ENCODE peak calls at places on chromosomes 11 and 22, in eight cellular contexts. J is fibroblast of lung, B is AG04449, K is esophagus squamous epithelium, O is psoas muscle, A is cardiac muscle cell, W is body of pancreas, T is AG09309. R is an unnamed sample.

GRCh38 chr22:16953206-16954059 is 54.6 kb downstream of the GAB4 start:
- DNase-seq in B (no peak), T (no peak), J (no peak), K (no peak), O (no peak), A (no peak), W (no peak), R (no peak)

GRCh38 chr22:43826142-43827093 is 14.3 kb upstream of the EFCAB6 start:
- DNase-seq in O (no peak), W (peak; percentile 54), A (peak; percentile 73), B (peak; percentile 33), K (no peak), J (peak; percentile 82), T (peak; percentile 39), R (peak; percentile 39)

GRCh38 chr11:86013718-86014117 is 55.2 kb downstream of the PICALM start:
- DNase-seq in K (no peak), A (peak; percentile 5), O (no peak), B (no peak), W (no peak), T (no peak), J (no peak), R (no peak)

GRCh38 chr11:29161216-29161615 is 855.6 kb downstream of the KCNA4 start:
- DNase-seq in W (no peak), O (no peak), K (no peak), T (no peak), B (no peak), J (peak; percentile 67), A (no peak), R (no peak)

GRCh38 chr22:27802389-27803079 is 978 bp upstream of the MN1 start:
- DNase-seq in T (no peak), O (no peak), B (no peak), A (no peak), J (no peak), W (no peak), K (no peak), R (no peak)

GRCh38 chr11:88175004-88175706 is at the start of gene RAB38:
- DNase-seq in O (peak; percentile 30), T (no peak), B (no peak), W (peak; percentile 68), K (no peak), A (peak; percentile 35), J (peak; percentile 43), R (peak; percentile 65)

GRCh38 chr11:92911478-92911877 is 58.0 kb upstream of the MTNR1B start:
- DNase-seq in W (no peak), J (no peak), B (no peak), T (no peak), A (no peak), K (no peak), O (no peak), R (no peak)

GRCh38 chr22:39292561-39293074 is 26.8 kb downstream of the RPL3 start:
- DNase-seq in O (peak; percentile 91), A (peak; percentile 99), T (peak; percentile 56), K (peak; percentile 35), J (peak; percentile 96), B (peak; percentile 57), W (peak; percentile 98), R (peak; percentile 94)

GRCh38 chr22:31715157-31715778 is 34.7 kb downstream of the PRR14L start:
- DNase-seq in T (no peak), B (no peak), O (no peak), W (no peak), A (peak; percentile 58), J (no peak), K (no peak), R (no peak)

GRCh38 chr11:64729851-64730382 is 6.9 kb upstream of the NRXN2 start:
- DNase-seq in J (no peak), T (no peak), K (no peak), W (peak; percentile 44), A (no peak), O (no peak), B (no peak), R (no peak)

GRCh38 chr11:130383363-130384168 is 44.8 kb downstream of the ADAMTS8 start:
- DNase-seq in W (no peak), A (peak; percentile 80), K (no peak), B (peak; percentile 90), T (peak; percentile 71), O (peak; percentile 46), J (peak; percentile 100), R (no peak)

GRCh38 chr22:41979423-41980250 is 10.4 kb downstream of the SEPTIN3 start:
- DNase-seq in W (no peak), T (no peak), O (no peak), K (no peak), J (no peak), A (no peak), B (no peak), R (no peak)

GRCh38 chr11:33160147-33160546 is 1.1 kb downstream of the CSTF3 start:
- DNase-seq in K (no peak), A (peak; percentile 63), W (no peak), O (no peak), B (no peak), J (peak; percentile 47), T (no peak), R (no peak)

GRCh38 chr11:47607380-47607779 is 13.2 kb upstream of the C1QTNF4 start:
- DNase-seq in W (no peak), K (no peak), T (peak; percentile 73), B (peak; percentile 76), J (peak; percentile 96), O (peak; percentile 50), A (peak; percentile 93), R (peak; percentile 74)

GRCh38 chr11:34682822-34683221 is 61.9 kb downstream of the EHF start:
- DNase-seq in A (peak; percentile 12), K (no peak), W (no peak), T (peak; percentile 0), J (peak; percentile 66), O (no peak), B (no peak), R (no peak)

GRCh38 chr11:125105921-125106320 is 5.5 kb downstream of the TMEM218 start:
- DNase-seq in A (peak; percentile 13), W (no peak), J (no peak), O (no peak), T (no peak), B (no peak), K (no peak), R (no peak)

GRCh38 chr11:35617687-35618496 is at the start of gene FJX1:
- DNase-seq in K (no peak), J (peak; percentile 94), O (peak; percentile 66), B (no peak), T (peak; percentile 64), W (peak; percentile 51), A (peak; percentile 92), R (peak; percentile 68)

GRCh38 chr11:102279641-102280170 is 37.6 kb upstream of the BIRC3 start:
- DNase-seq in A (peak; percentile 75), J (peak; percentile 62), O (no peak), W (no peak), T (peak; percentile 43), B (no peak), K (no peak), R (no peak)

GRCh38 chr11:128182844-128183243 is 404.5 kb downstream of the ETS1 start:
- DNase-seq in B (no peak), T (no peak), W (no peak), O (no peak), K (no peak), A (no peak), J (peak; percentile 34), R (no peak)

GRCh38 chr11:131079036-131079435 is 162.8 kb upstream of the SNX19 start:
- DNase-seq in B (no peak), O (no peak), T (peak; percentile 18), J (peak; percentile 16), W (no peak), A (no peak), K (no peak), R (no peak)

GRCh38 chr11:115645631-115646271 is 141.5 kb upstream of the CADM1 start:
- DNase-seq in O (no peak), A (no peak), T (no peak), B (no peak), W (no peak), J (no peak), K (no peak), R (no peak)
- H3K4me3 ChIP-seq in O (no peak overlapping the region), A (no peak overlapping the region), T (no peak overlapping the region), B (no peak overlapping the region), W (no peak overlapping the region), J (no peak overlapping the region), K (no peak overlapping the region), R (no peak overlapping the region)

GRCh38 chr11:76613901-76614300 is 56.6 kb downstream of the LRRC32 start:
- DNase-seq in W (no peak), O (no peak), J (no peak), K (no peak), T (no peak), B (no peak), A (no peak), R (peak; percentile 13)

GRCh38 chr11:76610371-76610770 is 60.2 kb downstream of the LRRC32 start:
- DNase-seq in B (no peak), T (no peak), W (no peak), K (no peak), A (no peak), J (no peak), O (no peak), R (peak; percentile 33)

GRCh38 chr11:76612226-76612625 is 58.3 kb downstream of the LRRC32 start:
- DNase-seq in A (no peak), B (no peak), K (no peak), T (no peak), O (no peak), W (no peak), J (no peak), R (no peak)

GRCh38 chr11:76609736-76610370 is 60.7 kb downstream of the LRRC32 start:
- DNase-seq in J (peak; percentile 39), O (no peak), A (peak; percentile 41), K (no peak), B (no peak), W (no peak), T (no peak), R (no peak)

GRCh38 chr11:76610871-76611475 is 59.6 kb downstream of the LRRC32 start:
- DNase-seq in T (no peak), W (no peak), J (no peak), B (no peak), A (no peak), O (no peak), K (no peak), R (peak; percentile 83)
- TF ChIP-seq CTCF in T (no peak), W (no peak), J (no peak), B (no peak), A (no peak), O (no peak), K (no peak), R (peak; percentile 27)

DNA sequence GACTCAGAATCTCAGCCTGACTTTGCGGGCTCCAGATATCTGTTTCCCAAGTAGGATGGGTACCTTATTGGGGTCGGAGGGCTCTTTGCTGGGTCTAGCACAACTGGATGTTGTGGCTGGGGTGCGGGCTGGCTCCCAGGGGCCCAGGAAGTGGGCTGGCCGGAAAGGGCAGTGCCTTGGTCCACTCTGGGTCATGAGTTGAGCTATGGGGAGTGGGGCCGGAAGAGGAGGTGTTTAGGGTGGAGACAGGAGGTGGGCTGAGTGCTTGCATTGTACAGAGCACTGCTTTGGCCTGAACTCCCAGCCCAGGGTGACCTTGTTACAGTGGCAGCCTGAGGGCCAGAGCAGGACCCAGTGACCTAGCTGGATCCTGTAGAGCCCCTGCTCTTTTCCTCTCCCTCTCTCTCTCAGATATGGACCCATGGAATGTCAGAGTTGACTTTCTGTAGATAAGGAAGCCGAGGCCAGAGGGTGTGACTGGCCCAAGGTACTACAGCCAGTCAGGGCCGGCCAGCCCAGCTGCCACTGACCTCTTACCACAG is 13.2 kb downstream of the PHLDB1 start:
- DNase-seq in B (no peak), J (peak; percentile 15), T (no peak), O (no peak), A (peak; percentile 41), K (no peak), W (peak; percentile 20), R (no peak)
- H3K4me3 ChIP-seq in B (peak overlapping the region; percentile 78), J (peak overlapping the region; percentile 57), T (peak overlapping the region; percentile 72), O (peak overlapping the region; percentile 68), A (peak overlapping the region; percentile 84), K (peak overlapping the region; percentile 41), W (no peak overlapping the region), R (peak overlapping the region; percentile 58)

GRCh38 chr11:5362017-5362625 is 10.8 kb downstream of the OR51B6 start:
- DNase-seq in J (peak; percentile 65), T (no peak), B (no peak), O (no peak), K (no peak), W (no peak), A (no peak), R (no peak)
- TF ChIP-seq CTCF in J (no peak), T (no peak), B (no peak), O (no peak), K (no peak), W (no peak), A (no peak), R (no peak)

R was measured in tibial artery.